ENCODE peak calls at places on chromosomes 4 and X, in four cellular contexts. M, N, F and R are unnamed samples.
A peak's percentile ranks its signal among the peaks of the same experiment; 100 is the strongest.

GRCh38 chrX:126701380-126701779 is 118.1 kb upstream of the PRR32 start:
- DNase-seq in M (no peak), N (no peak), F (no peak), R (no peak)

GRCh38 chr4:188110741-188111458 is 1.5 kb upstream of the TRIML2 start:
- DNase-seq in M (peak; percentile 25), N (no peak), F (no peak), R (peak; percentile 62)

GRCh38 chrX:44996282-44996681 is 123.3 kb downstream of the KDM6A start:
- DNase-seq in M (no peak), N (no peak), F (no peak), R (no peak)

GRCh38 chr4:34953145-34953799 is 1291.0 kb downstream of the ARAP2 start:
- DNase-seq in M (no peak), N (no peak), F (no peak), R (no peak)

GRCh38 chr4:122922877-122923511 is 597 bp upstream of the NUDT6 start:
- DNase-seq in M (peak; percentile 82), N (peak; percentile 90), F (peak; percentile 56), R (peak; percentile 74)

GRCh38 chrX:15382809-15383208 is 1.4 kb downstream of the VEGFD start:
- DNase-seq in M (no peak), N (no peak), F (no peak), R (no peak)

GRCh38 chr4:119592708-119593298 is 35.8 kb downstream of the PDE5A start:
- DNase-seq in M (peak; percentile 55), N (no peak), F (no peak), R (no peak)

GRCh38 chr4:131054489-131055019 is 1958.6 kb downstream of the C4orf33 start:
- DNase-seq in M (no peak), N (no peak), F (no peak), R (peak; percentile 8)

GRCh38 chr4:132683957-132684356 is 465.1 kb upstream of the PCDH10 start:
- DNase-seq in M (no peak), N (no peak), F (no peak), R (no peak)

GRCh38 chrX:120380699-120381098 is 18.8 kb downstream of the ATP1B4 start:
- DNase-seq in M (no peak), N (no peak), F (no peak), R (peak; percentile 29)

GRCh38 chr4:79178770-79179169 is 147.1 kb downstream of the NAA11 start:
- DNase-seq in M (no peak), N (no peak), F (no peak), R (no peak)

GRCh38 chr4:10074767-10075105 is 41.9 kb downstream of the WDR1 start:
- DNase-seq in M (peak; percentile 70), N (no peak), F (no peak), R (peak; percentile 46)

GRCh38 chr4:98508825-98509539 is 149.4 kb downstream of the TSPAN5 start:
- DNase-seq in M (no peak), N (no peak), F (no peak), R (no peak)

GRCh38 chr4:14345356-14345775 is 656.9 kb upstream of the CPEB2 start:
- DNase-seq in M (peak; percentile 66), N (no peak), F (no peak), R (peak; percentile 76)

GRCh38 chr4:911871-912490 is 20.1 kb downstream of the GAK start:
- DNase-seq in M (no peak), N (peak; percentile 63), F (no peak), R (no peak)

GRCh38 chr4:101229116-101229515 is 118.2 kb downstream of the PPP3CA start:
- DNase-seq in M (peak; percentile 57), N (no peak), F (no peak), R (no peak)

GRCh38 chr4:156945532-156945931 is 26.1 kb downstream of the PDGFC start:
- DNase-seq in M (no peak), N (no peak), F (no peak), R (peak; percentile 55)

GRCh38 chr4:159400782-159401712 is 298.2 kb downstream of the RAPGEF2 start:
- DNase-seq in M (peak; percentile 70), N (no peak), F (no peak), R (no peak)

GRCh38 chr4:1463088-1463926 is 57.1 kb upstream of the NKX1-1 start:
- DNase-seq in M (peak; percentile 69), N (peak; percentile 45), F (no peak), R (no peak)

GRCh38 chr4:99679204-99679603 is 21.6 kb upstream of the C4orf54 start:
- DNase-seq in M (no peak), N (no peak), F (no peak), R (peak; percentile 7)

GRCh38 chr4:153205028-153205648 is 895 bp downstream of the TRIM2 start:
- DNase-seq in M (no peak), N (no peak), F (no peak), R (no peak)

GRCh38 chrX:129717902-129718301 is 20.9 kb upstream of the XPNPEP2 start:
- DNase-seq in M (peak; percentile 78), N (no peak), F (no peak), R (peak; percentile 64)

GRCh38 chr4:152344001-152344400 is 191.9 kb downstream of the FBXW7 start:
- DNase-seq in M (no peak), N (no peak), F (no peak), R (peak; percentile 60)

DNA sequence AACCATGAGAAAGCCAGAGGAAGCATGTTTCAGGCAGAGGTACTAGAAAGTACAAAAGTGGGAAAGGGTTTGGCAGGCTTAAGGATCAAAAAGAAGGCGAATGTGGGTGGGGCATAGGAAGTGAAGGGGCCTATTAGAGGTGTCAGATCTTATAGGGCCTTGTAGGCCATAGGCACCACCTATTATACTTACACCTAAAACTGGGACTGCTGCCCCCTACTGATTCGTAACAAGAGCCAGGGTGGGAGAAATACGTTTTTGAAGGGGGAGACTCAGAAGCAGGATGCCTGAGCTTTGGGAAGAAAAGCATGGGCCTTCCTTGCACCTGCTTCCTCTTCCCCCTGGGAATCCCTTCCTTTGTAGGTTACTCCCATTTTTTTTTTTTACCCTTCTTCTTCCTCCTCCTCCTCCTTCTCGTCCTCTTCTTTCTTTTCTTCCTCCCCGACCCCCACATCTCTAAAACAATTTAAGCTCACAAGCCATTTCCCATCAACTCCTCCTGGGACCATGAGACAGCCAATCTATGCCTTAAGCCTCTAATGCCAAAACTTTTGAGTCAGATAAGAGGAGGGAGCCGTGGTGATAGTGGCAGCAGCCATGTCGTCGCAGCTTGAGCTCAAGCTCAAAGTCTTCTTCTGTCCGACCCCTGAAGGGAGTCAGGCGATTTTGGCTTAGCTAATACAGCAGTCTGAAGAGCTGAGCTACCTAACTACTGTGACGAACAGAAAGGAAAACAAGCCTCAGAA is 40.8 kb upstream of the GPC3 start:
- DNase-seq in M (no peak), N (no peak), F (no peak), R (no peak)
- H3K4me3 ChIP-seq in M (no peak overlapping the region), N (no peak overlapping the region), F (no peak overlapping the region), R (no peak overlapping the region)

GRCh38 chr4:168919706-168920324 is 90.2 kb downstream of the CBR4 start:
- DNase-seq in M (no peak), N (no peak), F (no peak), R (no peak)

GRCh38 chr4:168920438-168921081 is 89.5 kb downstream of the CBR4 start:
- DNase-seq in M (no peak), N (no peak), F (no peak), R (no peak)

GRCh38 chr4:168914095-168914494 is 96.0 kb downstream of the CBR4 start:
- DNase-seq in M (no peak), N (no peak), F (no peak), R (no peak)

DNA sequence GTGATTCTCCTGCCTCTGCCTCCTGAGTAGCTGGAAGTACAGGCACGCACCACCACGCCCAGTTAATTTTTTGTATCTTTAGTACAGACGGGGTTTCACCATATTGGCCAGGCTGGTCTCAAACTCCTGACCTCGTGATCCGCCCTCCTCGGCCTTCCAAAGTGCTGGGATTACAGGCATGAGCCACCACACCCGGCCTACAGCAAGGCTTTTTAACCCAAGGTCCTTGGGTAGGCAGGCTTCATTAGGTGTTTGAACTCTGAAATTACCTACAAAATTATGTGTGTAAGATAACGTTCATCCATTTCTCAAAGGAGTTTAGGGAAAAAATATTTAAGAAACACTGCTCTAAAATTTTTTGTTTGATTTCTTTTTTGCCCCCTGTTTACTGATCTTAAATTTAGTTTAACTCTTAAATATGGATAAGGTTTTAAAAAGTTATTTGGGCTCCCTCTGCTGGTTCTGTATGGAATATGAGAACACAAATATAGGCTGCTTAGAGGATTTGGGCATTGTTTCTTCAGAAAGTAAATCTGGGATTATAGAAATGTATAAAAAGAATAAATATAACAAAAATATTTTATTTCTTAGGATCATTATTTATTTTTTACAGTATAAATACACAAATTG is 92.8 kb downstream of the CBR4 start:
- DNase-seq in M (peak; percentile 54), N (no peak), F (no peak), R (peak; percentile 37)
- TF ChIP-seq CTCF in M (peak; percentile 52), N (peak; percentile 60), F (peak; percentile 51), R (peak; percentile 14)

GRCh38 chr4:28921886-28922285 is 1798.3 kb upstream of the PCDH7 start:
- DNase-seq in M (no peak), N (no peak), F (no peak), R (peak; percentile 52)

GRCh38 chr4:28926156-28926555 is 1794.0 kb upstream of the PCDH7 start:
- DNase-seq in M (no peak), N (no peak), F (no peak), R (no peak)
- H3K27me3 ChIP-seq in M (no peaks in the 10 kb centered on the region), N (no peaks in the 10 kb centered on the region), F (no peaks in the 10 kb centered on the region), R (no peaks in the 10 kb centered on the region)

DNA sequence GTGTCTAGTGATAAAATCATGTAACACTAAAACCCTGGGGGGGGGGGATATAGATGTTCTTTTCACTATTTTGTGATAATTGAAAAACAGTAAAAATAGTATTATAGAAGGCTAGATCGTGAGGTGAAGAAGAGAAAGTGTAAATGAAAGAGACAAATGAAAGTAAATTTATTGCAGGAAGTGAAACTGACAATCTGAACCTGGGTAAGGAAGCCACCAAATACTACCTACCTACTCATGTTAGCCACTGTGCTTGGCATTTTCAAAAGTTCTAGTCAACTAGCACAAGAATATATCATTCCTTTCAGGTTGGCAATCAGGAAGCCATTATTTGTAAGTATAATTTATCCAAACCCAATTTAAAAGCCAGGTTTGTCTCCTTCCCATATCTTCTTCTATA is 1366.1 kb downstream of the FAM133A start:
- DNase-seq in M (no peak), N (no peak), F (no peak), R (no peak)
- H3K4me3 ChIP-seq in M (no peak overlapping the region), N (no peak overlapping the region), F (no peak overlapping the region), R (no peak overlapping the region)

GRCh38 chr4:26127001-26127400 is 193.8 kb upstream of the RBPJ start:
- DNase-seq in M (no peak), N (no peak), F (no peak), R (no peak)

GRCh38 chr4:26124753-26125236 is 196.0 kb upstream of the RBPJ start:
- DNase-seq in M (peak; percentile 44), N (no peak), F (no peak), R (peak; percentile 36)

GRCh38 chr4:26126135-26126718 is 194.6 kb upstream of the RBPJ start:
- DNase-seq in M (no peak), N (no peak), F (no peak), R (no peak)

GRCh38 chr4:26130173-26130572 is 190.6 kb upstream of the RBPJ start:
- DNase-seq in M (no peak), N (no peak), F (no peak), R (no peak)

DNA sequence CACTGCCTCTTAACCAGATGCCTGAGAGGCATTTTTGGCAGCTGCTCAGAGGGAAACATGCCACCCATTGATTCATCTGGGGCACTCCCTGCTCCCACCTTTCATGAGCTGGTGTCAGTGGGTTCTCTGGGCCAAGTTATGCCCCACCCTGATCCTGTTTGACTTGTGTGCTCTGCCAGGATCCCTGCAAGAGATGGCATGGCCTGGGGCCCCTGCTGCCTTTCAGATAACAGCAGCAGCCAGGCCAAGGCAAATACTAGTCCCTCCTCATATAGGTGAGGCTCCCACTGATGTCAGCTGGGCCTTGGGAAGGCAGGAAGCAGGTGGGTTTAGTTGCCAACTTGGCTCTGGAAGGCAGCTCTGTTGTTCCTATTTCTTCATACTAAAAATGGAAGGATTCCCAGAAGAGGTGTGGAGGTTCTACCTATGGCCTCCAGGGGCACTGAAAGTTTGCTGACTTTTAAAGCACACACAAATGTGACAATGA is 192.9 kb upstream of the RBPJ start:
- DNase-seq in M (no peak), N (no peak), F (no peak), R (peak; percentile 94)
- TF ChIP-seq CTCF in M (no peak), N (no peak), F (no peak), R (peak; percentile 40)

GRCh38 chr4:8894424-8894816 is 22.8 kb upstream of the HMX1 start:
- DNase-seq in M (no peak), N (no peak), F (no peak), R (no peak)
- H3K27me3 ChIP-seq in M (peaks cover 38% of the 10 kb centered on the region), N (peaks cover 75% of the 10 kb centered on the region), F (no peaks in the 10 kb centered on the region), R (peaks cover 35% of the 10 kb centered on the region)